ENCODE peak calls at places on chromosomes 7 and 10, in seven cellular contexts. I, W, M, B, X, H and L are unnamed samples.

GRCh38 chr10:91545817-91546216 is 87.1 kb downstream of the PPP1R3C start:
- DNase-seq in I (no peak), W (no peak), M (no peak), B (no peak), X (no peak), H (no peak), L (no peak)

GRCh38 chr7:134458341-134458805 is 527 bp downstream of the AKR1B1 start:
- DNase-seq in I (no peak), W (peak), M (peak), B (peak), X (peak), H (peak), L (peak)

GRCh38 chr7:47666164-47666862 is 84.4 kb upstream of the TNS3 start:
- DNase-seq in I (peak), W (peak), M (no peak), B (no peak), X (peak), H (no peak), L (peak)

GRCh38 chr7:32941181-32941995 is 15.9 kb upstream of the FKBP9 start:
- DNase-seq in I (no peak), W (no peak), M (no peak), B (no peak), X (peak), H (no peak), L (no peak)

GRCh38 chr10:24901686-24902399 is 50.6 kb downstream of the PRTFDC1 start:
- DNase-seq in I (peak), W (peak), M (peak), B (no peak), X (peak), H (peak), L (peak)

GRCh38 chr7:132965951-132966350 is 115.9 kb downstream of the CHCHD3 start:
- DNase-seq in I (no peak), W (no peak), M (no peak), B (no peak), X (no peak), H (no peak), L (no peak)

GRCh38 chr7:101450064-101450463 is 87.4 kb downstream of the COL26A1 start:
- DNase-seq in I (no peak), W (no peak), M (no peak), B (no peak), X (no peak), H (no peak), L (no peak)

GRCh38 chr7:43785425-43785824 is 26.9 kb downstream of the BLVRA start:
- DNase-seq in I (peak), W (peak), M (peak), B (no peak), X (peak), H (no peak), L (peak)

GRCh38 chr7:37068902-37069301 is 344.6 kb upstream of the AOAH start:
- DNase-seq in I (no peak), W (no peak), M (no peak), B (no peak), X (no peak), H (no peak), L (no peak)

GRCh38 chr10:93403152-93403551 is 79.0 kb downstream of the MYOF start:
- DNase-seq in I (no peak), W (no peak), M (no peak), B (no peak), X (no peak), H (no peak), L (no peak)

GRCh38 chr10:118042827-118043242 is 3.9 kb downstream of the RAB11FIP2 start:
- DNase-seq in I (no peak), W (peak), M (no peak), B (no peak), X (no peak), H (no peak), L (no peak)

GRCh38 chr7:55087521-55087961 is 68.7 kb downstream of the EGFR start:
- DNase-seq in I (no peak), W (no peak), M (no peak), B (no peak), X (peak), H (no peak), L (no peak)

GRCh38 chr10:73553316-73553715 is 37.8 kb downstream of the USP54 start:
- DNase-seq in I (no peak), W (no peak), M (no peak), B (no peak), X (no peak), H (no peak), L (no peak)

GRCh38 chr7:153657182-153657800 is 394.9 kb upstream of the DPP6 start:
- DNase-seq in I (no peak), W (no peak), M (no peak), B (no peak), X (no peak), H (no peak), L (no peak)

GRCh38 chr10:5904227-5904626 is 14.2 kb downstream of the FBH1 start:
- DNase-seq in I (no peak), W (no peak), M (no peak), B (no peak), X (no peak), H (peak), L (no peak)

GRCh38 chr10:44939691-44940401 is 19.8 kb upstream of the RASSF4 start:
- DNase-seq in I (no peak), W (peak), M (peak), B (no peak), X (no peak), H (no peak), L (peak)

GRCh38 chr10:62059424-62059913 is 158.0 kb downstream of the ARID5B start:
- DNase-seq in I (no peak), W (peak), M (no peak), B (no peak), X (no peak), H (no peak), L (no peak)

GRCh38 chr10:784759-785538 is 95.5 kb upstream of the DIP2C start:
- DNase-seq in I (peak), W (peak), M (peak), B (peak), X (peak), H (peak), L (peak)

GRCh38 chr7:26440253-26440992 is 148.8 kb downstream of the SNX10 start:
- DNase-seq in I (no peak), W (no peak), M (no peak), B (no peak), X (no peak), H (no peak), L (no peak)

GRCh38 chr7:100759357-100760171 is 26.2 kb downstream of the ZAN start:
- DNase-seq in I (no peak), W (no peak), M (no peak), B (no peak), X (no peak), H (no peak), L (no peak)

GRCh38 chr7:83466956-83467355 is 182.0 kb downstream of the SEMA3E start:
- DNase-seq in I (no peak), W (no peak), M (no peak), B (no peak), X (no peak), H (no peak), L (no peak)

GRCh38 chr10:31004611-31005193 is 27.0 kb downstream of the ZNF438 start:
- DNase-seq in I (no peak), W (peak), M (peak), B (no peak), X (peak), H (no peak), L (peak)

GRCh38 chr7:133646493-133647154 is 393.7 kb downstream of the EXOC4 start:
- DNase-seq in I (no peak), W (no peak), M (no peak), B (no peak), X (no peak), H (no peak), L (no peak)

GRCh38 chr10:93235686-93236085 is 162.0 kb downstream of the CYP26A1 start:
- DNase-seq in I (no peak), W (peak), M (peak), B (no peak), X (peak), H (no peak), L (peak)

GRCh38 chr10:3281911-3282310 is 109.3 kb upstream of the PITRM1 start:
- DNase-seq in I (no peak), W (no peak), M (no peak), B (no peak), X (no peak), H (no peak), L (no peak)

GRCh38 chr10:44399478-44400451 is 14.9 kb upstream of the CXCL12 start:
- DNase-seq in I (no peak), W (peak), M (no peak), B (no peak), X (no peak), H (no peak), L (no peak)

GRCh38 chr7:150793569-150794238 is 6.5 kb downstream of the TMEM176B start:
- DNase-seq in I (no peak), W (no peak), M (no peak), B (no peak), X (no peak), H (no peak), L (no peak)

GRCh38 chr10:98060079-98060478 is 29.7 kb upstream of the CRTAC1 start:
- DNase-seq in I (no peak), W (no peak), M (no peak), B (no peak), X (no peak), H (no peak), L (no peak)

GRCh38 chr7:30224511-30225031 is 59.8 kb upstream of the ZNRF2 start:
- DNase-seq in I (peak), W (peak), M (no peak), B (no peak), X (peak), H (no peak), L (peak)

GRCh38 chr10:94677691-94678090 is 5.8 kb upstream of the CYP2C18 start:
- DNase-seq in I (no peak), W (no peak), M (peak), B (no peak), X (no peak), H (no peak), L (no peak)

GRCh38 chr10:31010062-31010461 is 21.6 kb downstream of the ZNF438 start:
- DNase-seq in I (no peak), W (no peak), M (no peak), B (no peak), X (no peak), H (no peak), L (peak)